ENCODE peak calls at places on chromosomes 1 and 21, in seven cellular contexts. S is spleen, H is GM10248, Q is BJ, W is WTC11, B is AG10803, M is K562. Y is an unnamed sample.

GRCh38 chr1:32992489-32993214 is 28.0 kb upstream of the RNF19B start:
- DNase-seq in S (peak), H (peak), Q (peak), W (peak), B (peak), M (peak), Y (no peak)

GRCh38 chr1:24233684-24234600 is 46.9 kb upstream of the IFNLR1 start:
- DNase-seq in S (no peak), H (no peak), Q (no peak), W (no peak), B (no peak), M (no peak), Y (no peak)

GRCh38 chr1:94109478-94109877 is 11.5 kb downstream of the ABCA4 start:
- DNase-seq in S (no peak), H (no peak), Q (no peak), W (no peak), B (no peak), M (no peak), Y (no peak)

GRCh38 chr1:6261615-6261995 is 707 bp upstream of the GPR153 start:
- DNase-seq in S (no peak), H (no peak), Q (no peak), W (no peak), B (no peak), M (peak), Y (no peak)

GRCh38 chr1:113199718-113200455 is 126.9 kb downstream of the LRIG2 start:
- DNase-seq in S (no peak), H (no peak), Q (no peak), W (no peak), B (no peak), M (peak), Y (no peak)

GRCh38 chr1:245060684-245061374 is 94.0 kb upstream of the KIF26B start:
- DNase-seq in S (no peak), H (no peak), Q (no peak), W (no peak), B (peak), M (no peak), Y (no peak)

GRCh38 chr1:186044079-186044685 is 310.0 kb downstream of the HMCN1 start:
- DNase-seq in S (no peak), H (no peak), Q (no peak), W (no peak), B (no peak), M (no peak), Y (no peak)

GRCh38 chr1:179813626-179814351 is 63.8 kb downstream of the TOR1AIP2 start:
- DNase-seq in S (peak), H (no peak), Q (no peak), W (no peak), B (no peak), M (no peak), Y (no peak)

GRCh38 chr1:181126871-181127587 is 38.5 kb downstream of the IER5 start:
- DNase-seq in S (no peak), H (no peak), Q (no peak), W (no peak), B (no peak), M (peak), Y (no peak)

GRCh38 chr21:18725653-18726052 is 322.1 kb upstream of the TMPRSS15 start:
- DNase-seq in S (no peak), H (no peak), Q (no peak), W (peak), B (no peak), M (peak), Y (no peak)

GRCh38 chr1:94096797-94097549 is 24.0 kb downstream of the ABCA4 start:
- DNase-seq in S (no peak), H (no peak), Q (no peak), W (no peak), B (peak), M (no peak), Y (peak)

GRCh38 chr1:13956386-13956785 is 256.4 kb downstream of the PRDM2 start:
- DNase-seq in S (no peak), H (no peak), Q (no peak), W (no peak), B (peak), M (no peak), Y (no peak)

GRCh38 chr1:64136296-64136695 is 67.1 kb upstream of the UBE2U start:
- DNase-seq in S (no peak), H (no peak), Q (no peak), W (no peak), B (no peak), M (no peak), Y (no peak)

GRCh38 chr1:172917972-172918371 is 132.8 kb downstream of the TNFSF18 start:
- DNase-seq in S (no peak), H (no peak), Q (peak), W (no peak), B (peak), M (no peak), Y (peak)

GRCh38 chr1:2519029-2519685 is 7.2 kb downstream of the PANK4 start:
- DNase-seq in S (no peak), H (no peak), Q (no peak), W (no peak), B (no peak), M (no peak), Y (no peak)

GRCh38 chr1:184457500-184457899 is 70.7 kb downstream of the C1orf21 start:
- DNase-seq in S (no peak), H (no peak), Q (peak), W (no peak), B (peak), M (no peak), Y (no peak)

GRCh38 chr1:156592910-156593732 is 1.5 kb downstream of the NAXE start:
- DNase-seq in S (no peak), H (no peak), Q (no peak), W (no peak), B (no peak), M (no peak), Y (no peak)

GRCh38 chr1:152886758-152887409 is 8.8 kb downstream of the SMCP start:
- DNase-seq in S (no peak), H (no peak), Q (no peak), W (no peak), B (no peak), M (no peak), Y (no peak)

GRCh38 chr1:35641233-35641866 is at the start of gene PSMB2:
- DNase-seq in S (peak), H (peak), Q (peak), W (peak), B (peak), M (peak), Y (peak)

GRCh38 chr1:154326546-154327465 is 1.5 kb downstream of the ATP8B2 start:
- DNase-seq in S (no peak), H (no peak), Q (peak), W (no peak), B (peak), M (peak), Y (no peak)

GRCh38 chr1:171250263-171250662 is 2.0 kb downstream of the FMO1 start:
- DNase-seq in S (no peak), H (no peak), Q (no peak), W (no peak), B (no peak), M (no peak), Y (no peak)

GRCh38 chr1:171252482-171252881 is 4.2 kb downstream of the FMO1 start:
- DNase-seq in S (peak), H (peak), Q (no peak), W (no peak), B (no peak), M (no peak), Y (no peak)

GRCh38 chr1:171254859-171255258 is 6.6 kb downstream of the FMO1 start:
- DNase-seq in S (no peak), H (no peak), Q (no peak), W (no peak), B (peak), M (no peak), Y (no peak)

GRCh38 chr1:171251042-171251740 is 2.9 kb downstream of the FMO1 start:
- DNase-seq in S (peak), H (no peak), Q (no peak), W (peak), B (peak), M (peak), Y (no peak)

GRCh38 chr1:171251741-171252300 is 3.5 kb downstream of the FMO1 start:
- DNase-seq in S (peak), H (no peak), Q (no peak), W (peak), B (no peak), M (peak), Y (no peak)
- TF ChIP-seq CTCF in S (no peak), H (peak), Q (peak), W (peak), B (peak), M (peak), Y (peak)

DNA sequence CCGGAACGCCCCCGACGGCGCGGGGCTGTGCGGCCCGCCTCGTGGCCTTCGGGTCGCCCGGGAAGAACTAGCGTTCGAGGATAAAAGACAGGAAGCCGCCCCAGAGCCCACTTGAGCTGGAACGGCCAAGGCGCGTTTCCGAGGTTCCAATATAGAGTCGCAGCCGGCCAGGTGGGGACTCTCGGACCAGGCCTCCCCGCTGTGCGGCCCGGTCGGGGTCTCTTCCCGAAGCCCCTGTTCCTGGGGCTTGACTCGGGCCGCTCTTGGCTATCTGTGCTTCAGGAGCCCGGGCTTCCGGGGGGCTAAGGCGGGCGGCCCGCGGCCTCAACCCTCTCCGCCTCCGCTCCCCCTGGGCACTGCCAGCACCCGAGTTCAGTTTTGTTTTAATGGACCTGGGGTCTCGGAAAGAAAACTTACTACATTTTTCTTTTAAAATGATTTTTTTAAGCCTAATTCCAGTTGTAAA is 158.8 kb downstream of the RUNX1 start:
- DNase-seq in S (no peak), H (no peak), Q (no peak), W (no peak), B (no peak), M (no peak), Y (no peak)
- TF ChIP-seq CTCF in S (no peak), H (no peak), Q (peak), W (no peak), B (no peak), M (no peak), Y (no peak)

GRCh38 chr1:210605099-210605498 is 276.4 kb downstream of the HHAT start:
- DNase-seq in S (no peak), H (no peak), Q (no peak), W (no peak), B (no peak), M (no peak), Y (no peak)

GRCh38 chr1:210600421-210601195 is 271.9 kb downstream of the HHAT start:
- DNase-seq in S (no peak), H (no peak), Q (no peak), W (no peak), B (no peak), M (no peak), Y (no peak)

GRCh38 chr1:210598135-210598652 is 269.5 kb downstream of the HHAT start:
- DNase-seq in S (no peak), H (no peak), Q (peak), W (no peak), B (peak), M (peak), Y (peak)

GRCh38 chr1:210607361-210607760 is 278.7 kb downstream of the HHAT start:
- DNase-seq in S (no peak), H (no peak), Q (no peak), W (no peak), B (no peak), M (no peak), Y (no peak)

DNA sequence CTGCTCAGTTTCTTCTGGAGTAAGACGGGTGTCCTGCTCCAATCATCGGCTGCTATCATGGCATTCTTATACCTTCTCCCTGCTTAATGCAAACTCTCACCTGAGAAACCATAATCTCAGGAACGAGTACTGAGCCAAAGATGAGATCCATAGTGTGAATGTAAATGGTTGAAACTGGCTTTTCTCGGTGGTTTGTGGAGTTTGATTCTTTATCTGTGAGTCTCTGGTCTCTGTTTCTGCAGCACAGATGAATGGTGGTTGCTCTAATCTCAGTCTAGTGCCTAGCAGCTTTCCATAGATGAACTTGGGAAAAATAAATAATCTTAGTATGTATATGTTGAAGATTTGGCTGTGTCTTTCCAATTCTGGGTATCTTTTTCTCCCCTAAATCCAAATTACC is 274.4 kb downstream of the HHAT start:
- DNase-seq in S (no peak), H (no peak), Q (no peak), W (no peak), B (no peak), M (no peak), Y (no peak)
- TF ChIP-seq CTCF in S (no peak), H (no peak), Q (no peak), W (no peak), B (no peak), M (no peak), Y (no peak)

DNA sequence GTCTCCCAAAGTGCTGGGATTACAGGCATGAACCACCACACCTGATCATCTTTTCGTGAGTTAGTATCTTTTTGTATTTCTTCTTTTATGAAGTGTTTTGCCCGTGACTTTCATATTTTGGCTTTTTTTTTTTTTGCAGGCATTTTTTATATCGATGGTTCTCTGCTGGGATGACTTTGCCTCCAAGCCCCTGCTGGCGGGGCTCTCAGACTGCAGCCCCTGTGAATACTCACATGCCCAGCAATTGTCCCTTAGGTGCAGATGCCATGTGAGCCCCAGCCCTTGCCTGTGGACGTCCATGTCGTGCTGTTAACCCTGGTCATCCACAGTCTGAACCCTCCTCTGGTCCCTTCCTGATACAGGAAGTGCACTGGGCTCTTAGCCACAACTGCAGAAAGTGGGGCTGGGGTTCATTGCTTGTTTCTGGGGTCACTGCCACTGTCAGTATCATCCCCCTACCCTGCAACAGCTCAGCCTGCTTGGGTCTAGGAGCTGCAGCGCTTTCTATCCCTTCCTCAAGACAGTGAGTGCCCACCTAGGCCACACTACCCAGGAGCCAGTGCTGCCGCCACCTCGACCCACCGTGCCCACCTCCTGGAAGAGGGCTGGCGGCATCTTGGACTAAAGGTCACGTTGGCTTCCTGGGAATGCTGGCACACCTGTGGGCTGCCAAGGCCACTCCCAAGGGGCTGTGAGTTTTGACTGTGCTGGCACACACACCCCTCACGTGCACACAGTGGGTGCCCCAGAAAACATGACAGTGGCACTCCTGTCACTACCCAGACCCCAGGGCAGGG is 21.9 kb downstream of the CRYAA start:
- DNase-seq in S (peak), H (no peak), Q (no peak), W (peak), B (no peak), M (no peak), Y (no peak)
- TF ChIP-seq CTCF in S (no peak), H (no peak), Q (no peak), W (no peak), B (no peak), M (no peak), Y (no peak)

GRCh38 chr21:43982489-43983078 is 29.5 kb upstream of the TRAPPC10 start:
- DNase-seq in S (no peak), H (no peak), Q (no peak), W (no peak), B (no peak), M (no peak), Y (no peak)
- TF ChIP-seq CTCF in S (no peak), H (no peak), Q (no peak), W (no peak), B (no peak), M (no peak), Y (no peak)

DNA sequence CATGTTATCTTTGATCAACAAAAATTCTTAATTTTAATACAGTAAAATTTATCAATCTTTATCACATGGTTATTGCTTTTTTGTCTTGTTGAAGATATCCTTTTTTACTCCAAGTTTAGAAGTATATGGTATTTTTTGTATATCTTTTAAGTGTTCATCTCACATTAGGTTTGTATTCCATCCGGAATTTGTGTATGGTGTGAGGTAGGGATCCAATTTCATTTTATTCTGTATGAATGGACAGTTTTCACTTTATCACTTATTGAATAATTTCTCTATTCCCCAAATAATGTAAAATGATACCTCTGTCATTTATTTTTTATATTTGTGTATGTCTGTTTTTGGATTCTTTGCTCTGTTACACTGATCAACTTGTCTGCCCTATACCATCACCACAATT is 25.3 kb downstream of the NFIA start:
- DNase-seq in S (no peak), H (no peak), Q (no peak), W (no peak), B (no peak), M (no peak), Y (no peak)
- TF ChIP-seq CTCF in S (no peak), H (no peak), Q (no peak), W (no peak), B (no peak), M (no peak), Y (no peak)

Y was measured in AG04450.